ENCODE peak calls at places on chromosome 1, in ten cellular contexts. One of them, this sample, is unnamed.

GRCh38 chr1:151838491-151839412 is 868 bp downstream of the C2CD4D start:
- DNase-seq in PC-3: no peak
- DNase-seq in HFF-Myc: no peak
- DNase-seq in NCI-H774: no peak
- DNase-seq in midbrain: no peak
- DNase-seq in activated T-cell treated with anti-CD3 and anti-CD28 coated beads for 1 hour: no peak
- DNase-seq in GM04503: no peak
- DNase-seq in GM13977: peak
- DNase-seq in IMR-90: no peak
- DNase-seq in Calu3: no peak
- DNase-seq in this sample: no peak

GRCh38 chr1:44531785-44532566 is 126.9 kb downstream of the RNF220 start:
- DNase-seq in PC-3: peak
- DNase-seq in HFF-Myc: peak
- DNase-seq in NCI-H774: peak
- DNase-seq in midbrain: no peak
- DNase-seq in activated T-cell treated with anti-CD3 and anti-CD28 coated beads for 1 hour: no peak
- DNase-seq in GM04503: no peak
- DNase-seq in GM13977: no peak
- DNase-seq in IMR-90: peak
- DNase-seq in Calu3: peak
- DNase-seq in this sample: peak

GRCh38 chr1:119674110-119674509 is 26.0 kb upstream of the ZNF697 start:
- DNase-seq in PC-3: peak
- DNase-seq in HFF-Myc: no peak
- DNase-seq in NCI-H774: no peak
- DNase-seq in midbrain: no peak
- DNase-seq in activated T-cell treated with anti-CD3 and anti-CD28 coated beads for 1 hour: no peak
- DNase-seq in GM04503: no peak
- DNase-seq in GM13977: no peak
- DNase-seq in IMR-90: peak
- DNase-seq in Calu3: no peak
- DNase-seq in this sample: no peak

GRCh38 chr1:10257851-10258250 is 47.5 kb downstream of the KIF1B start:
- DNase-seq in PC-3: no peak
- DNase-seq in HFF-Myc: no peak
- DNase-seq in NCI-H774: no peak
- DNase-seq in midbrain: no peak
- DNase-seq in activated T-cell treated with anti-CD3 and anti-CD28 coated beads for 1 hour: no peak
- DNase-seq in GM04503: no peak
- DNase-seq in GM13977: no peak
- DNase-seq in IMR-90: no peak
- DNase-seq in Calu3: no peak
- DNase-seq in this sample: no peak

GRCh38 chr1:110556471-110556807 is 37.5 kb upstream of the KCNA10 start:
- DNase-seq in PC-3: no peak
- DNase-seq in HFF-Myc: no peak
- DNase-seq in NCI-H774: no peak
- DNase-seq in midbrain: peak
- DNase-seq in activated T-cell treated with anti-CD3 and anti-CD28 coated beads for 1 hour: no peak
- DNase-seq in GM04503: no peak
- DNase-seq in GM13977: no peak
- DNase-seq in IMR-90: no peak
- DNase-seq in Calu3: no peak
- DNase-seq in this sample: no peak

GRCh38 chr1:230857077-230857476 is 11.2 kb downstream of the C1orf198 start:
- DNase-seq in PC-3: no peak
- DNase-seq in HFF-Myc: no peak
- DNase-seq in NCI-H774: no peak
- DNase-seq in midbrain: peak
- DNase-seq in activated T-cell treated with anti-CD3 and anti-CD28 coated beads for 1 hour: no peak
- DNase-seq in GM04503: no peak
- DNase-seq in GM13977: no peak
- DNase-seq in IMR-90: peak
- DNase-seq in Calu3: peak
- DNase-seq in this sample: no peak

GRCh38 chr1:102434421-102434820 is 437.7 kb upstream of the OLFM3 start:
- DNase-seq in PC-3: peak
- DNase-seq in HFF-Myc: no peak
- DNase-seq in NCI-H774: no peak
- DNase-seq in midbrain: peak
- DNase-seq in activated T-cell treated with anti-CD3 and anti-CD28 coated beads for 1 hour: no peak
- DNase-seq in GM04503: no peak
- DNase-seq in GM13977: peak
- DNase-seq in IMR-90: no peak
- DNase-seq in Calu3: no peak
- DNase-seq in this sample: peak

GRCh38 chr1:14350197-14350596 is 248.3 kb upstream of the KAZN start:
- DNase-seq in PC-3: no peak
- DNase-seq in HFF-Myc: no peak
- DNase-seq in NCI-H774: no peak
- DNase-seq in midbrain: no peak
- DNase-seq in activated T-cell treated with anti-CD3 and anti-CD28 coated beads for 1 hour: no peak
- DNase-seq in GM04503: peak
- DNase-seq in GM13977: no peak
- DNase-seq in IMR-90: no peak
- DNase-seq in Calu3: no peak
- DNase-seq in this sample: no peak

GRCh38 chr1:206733012-206733411 is 37.6 kb upstream of the IL19 start:
- DNase-seq in PC-3: no peak
- DNase-seq in HFF-Myc: no peak
- DNase-seq in NCI-H774: no peak
- DNase-seq in midbrain: no peak
- DNase-seq in activated T-cell treated with anti-CD3 and anti-CD28 coated beads for 1 hour: no peak
- DNase-seq in GM04503: no peak
- DNase-seq in GM13977: no peak
- DNase-seq in IMR-90: no peak
- DNase-seq in Calu3: no peak
- DNase-seq in this sample: no peak

GRCh38 chr1:114345930-114346479 is 165.0 kb downstream of the TRIM33 start:
- DNase-seq in PC-3: no peak
- DNase-seq in HFF-Myc: no peak
- DNase-seq in NCI-H774: no peak
- DNase-seq in midbrain: no peak
- DNase-seq in activated T-cell treated with anti-CD3 and anti-CD28 coated beads for 1 hour: no peak
- DNase-seq in GM04503: no peak
- DNase-seq in GM13977: peak
- DNase-seq in IMR-90: no peak
- DNase-seq in Calu3: peak
- DNase-seq in this sample: peak

GRCh38 chr1:116910379-116911165 is 856 bp downstream of the PTGFRN start:
- DNase-seq in PC-3: peak
- DNase-seq in HFF-Myc: no peak
- DNase-seq in NCI-H774: peak
- DNase-seq in midbrain: no peak
- DNase-seq in activated T-cell treated with anti-CD3 and anti-CD28 coated beads for 1 hour: peak
- DNase-seq in GM04503: no peak
- DNase-seq in GM13977: no peak
- DNase-seq in IMR-90: no peak
- DNase-seq in Calu3: peak
- DNase-seq in this sample: peak

GRCh38 chr1:183515002-183515689 is 42.8 kb downstream of the SMG7 start:
- DNase-seq in PC-3: peak
- DNase-seq in HFF-Myc: peak
- DNase-seq in NCI-H774: peak
- DNase-seq in midbrain: no peak
- DNase-seq in activated T-cell treated with anti-CD3 and anti-CD28 coated beads for 1 hour: no peak
- DNase-seq in GM04503: peak
- DNase-seq in GM13977: no peak
- DNase-seq in IMR-90: peak
- DNase-seq in Calu3: peak
- DNase-seq in this sample: peak

GRCh38 chr1:56439610-56440264 is 139.6 kb downstream of the PLPP3 start:
- DNase-seq in PC-3: no peak
- DNase-seq in HFF-Myc: no peak
- DNase-seq in NCI-H774: no peak
- DNase-seq in midbrain: no peak
- DNase-seq in activated T-cell treated with anti-CD3 and anti-CD28 coated beads for 1 hour: no peak
- DNase-seq in GM04503: no peak
- DNase-seq in GM13977: no peak
- DNase-seq in IMR-90: no peak
- DNase-seq in Calu3: no peak
- DNase-seq in this sample: no peak

GRCh38 chr1:157162345-157162744 is 24.1 kb upstream of the ETV3 start:
- DNase-seq in PC-3: no peak
- DNase-seq in HFF-Myc: no peak
- DNase-seq in NCI-H774: no peak
- DNase-seq in midbrain: no peak
- DNase-seq in activated T-cell treated with anti-CD3 and anti-CD28 coated beads for 1 hour: no peak
- DNase-seq in GM04503: no peak
- DNase-seq in GM13977: no peak
- DNase-seq in IMR-90: no peak
- DNase-seq in Calu3: no peak
- DNase-seq in this sample: no peak

GRCh38 chr1:204225841-204226745 is 12.3 kb upstream of the GOLT1A start:
- DNase-seq in PC-3: peak
- DNase-seq in HFF-Myc: no peak
- DNase-seq in NCI-H774: no peak
- DNase-seq in midbrain: no peak
- DNase-seq in activated T-cell treated with anti-CD3 and anti-CD28 coated beads for 1 hour: no peak
- DNase-seq in GM04503: no peak
- DNase-seq in GM13977: no peak
- DNase-seq in IMR-90: peak
- DNase-seq in Calu3: peak
- DNase-seq in this sample: no peak

GRCh38 chr1:236623371-236624166 is 19.3 kb upstream of the HEATR1 start:
- DNase-seq in PC-3: peak
- DNase-seq in HFF-Myc: no peak
- DNase-seq in NCI-H774: no peak
- DNase-seq in midbrain: no peak
- DNase-seq in activated T-cell treated with anti-CD3 and anti-CD28 coated beads for 1 hour: no peak
- DNase-seq in GM04503: no peak
- DNase-seq in GM13977: no peak
- DNase-seq in IMR-90: no peak
- DNase-seq in Calu3: no peak
- DNase-seq in this sample: no peak

GRCh38 chr1:70075751-70076150 is 129.6 kb downstream of the LRRC40 start:
- DNase-seq in PC-3: no peak
- DNase-seq in HFF-Myc: no peak
- DNase-seq in NCI-H774: no peak
- DNase-seq in midbrain: no peak
- DNase-seq in activated T-cell treated with anti-CD3 and anti-CD28 coated beads for 1 hour: no peak
- DNase-seq in GM04503: no peak
- DNase-seq in GM13977: no peak
- DNase-seq in IMR-90: no peak
- DNase-seq in Calu3: no peak
- DNase-seq in this sample: no peak

This sample was measured in NCI-H146.